ENCODE peak calls at places on chromosomes 1 and 21, in four cellular contexts. V is Peyer's patch, K is osteoblast, H is hepatocyte. Q is an unnamed sample. For H3K9me3 and H3K4me1, the result is how much of the 10 kb centered on the place peaks cover.

GRCh38 chr1:206558794-206559660 is 51.7 kb downstream of the RASSF5 start:
- DNase-seq in K (no peak), H (no peak), V (no peak), Q (no peak)

GRCh38 chr1:27603320-27603961 is 503 bp downstream of the AHDC1 start:
- DNase-seq in K (peak), H (peak), V (peak), Q (no peak)

GRCh38 chr1:12513176-12513575 is 104.8 kb downstream of the DHRS3 start:
- DNase-seq in K (no peak), H (no peak), V (no peak), Q (no peak)

GRCh38 chr1:191025896-191026642 is 548.4 kb upstream of the BRINP3 start:
- DNase-seq in K (no peak), H (no peak), V (no peak), Q (no peak)

GRCh38 chr1:52693843-52694242 is 4.3 kb downstream of the COA7 start:
- DNase-seq in H (no peak), K (no peak), V (no peak), Q (no peak)

GRCh38 chr1:224734261-224734935 is 118.3 kb downstream of the CNIH3 start:
- DNase-seq in K (no peak), V (no peak), H (no peak), Q (no peak)

GRCh38 chr1:47849611-47850261 is 147.4 kb downstream of the TRABD2B start:
- DNase-seq in V (peak), K (no peak), H (no peak), Q (no peak)

GRCh38 chr1:201774224-201774982 is 54.6 kb upstream of the IPO9 start:
- DNase-seq in H (no peak), K (no peak), V (no peak), Q (no peak)

GRCh38 chr1:15625224-15625917 is 8.1 kb downstream of the DDI2 start:
- DNase-seq in V (no peak), H (no peak), K (no peak), Q (no peak)

DNA sequence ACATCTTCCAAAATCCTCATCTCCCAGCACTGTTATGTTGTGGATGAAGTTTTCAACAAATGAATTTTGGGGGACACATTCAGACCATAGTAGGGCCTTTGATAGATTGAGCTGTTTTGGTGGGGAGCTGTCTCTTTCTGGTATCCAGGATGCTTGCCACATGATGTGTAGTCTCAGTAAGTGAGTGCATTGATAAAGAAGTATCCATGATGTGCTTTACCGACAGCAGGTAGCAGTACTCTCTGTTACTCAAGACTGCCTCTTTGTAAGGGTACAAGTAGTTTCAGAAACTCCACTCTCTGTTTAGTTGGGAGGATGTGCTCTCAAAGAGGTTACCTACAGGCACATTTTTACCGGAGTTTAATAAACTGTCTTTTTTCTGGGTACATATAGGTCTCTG is 26.5 kb downstream of the DYRK1A start:
- DNase-seq in V (no peak), K (no peak), H (no peak), Q (no peak)
- H3K9me3 ChIP-seq in V (under half), K (under half), H (under half), Q (under half)

GRCh38 chr1:159647616-159648015 is 60.0 kb downstream of the APCS start:
- DNase-seq in K (no peak), H (no peak), V (no peak), Q (no peak)

GRCh38 chr1:159652506-159652905 is 61.9 kb downstream of the CRP start:
- DNase-seq in K (no peak), H (no peak), V (no peak), Q (no peak)

DNA sequence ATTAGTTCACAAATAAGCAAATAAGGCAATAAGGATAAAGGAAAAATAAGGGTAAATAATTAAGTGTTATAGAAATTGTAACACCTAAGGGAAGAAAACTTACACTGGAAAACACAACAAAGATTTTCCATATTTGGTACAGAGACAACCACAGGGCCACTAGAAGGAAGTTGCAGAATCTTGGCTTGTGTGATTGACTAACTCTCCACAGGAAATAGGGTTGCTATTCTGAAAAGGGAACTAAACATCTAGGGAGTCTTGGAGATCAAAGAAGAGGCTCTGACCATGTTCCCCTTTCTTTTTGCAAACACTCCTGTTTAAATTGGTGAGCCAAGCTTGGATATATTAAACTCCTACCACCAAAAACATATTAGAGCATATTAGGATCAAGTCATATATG is 59.1 kb downstream of the APCS start:
- DNase-seq in H (no peak), V (no peak), K (no peak), Q (no peak)
- H3K4me1 ChIP-seq in H (under half), V (under half), K (under half), Q (under half)

GRCh38 chr21:21401444-21401843 is 403.2 kb downstream of the NCAM2 start:
- DNase-seq in H (no peak), V (no peak), K (no peak), Q (no peak)
- H3K9me3 ChIP-seq in H (under half), V (under half), K (under half), Q (under half)

DNA sequence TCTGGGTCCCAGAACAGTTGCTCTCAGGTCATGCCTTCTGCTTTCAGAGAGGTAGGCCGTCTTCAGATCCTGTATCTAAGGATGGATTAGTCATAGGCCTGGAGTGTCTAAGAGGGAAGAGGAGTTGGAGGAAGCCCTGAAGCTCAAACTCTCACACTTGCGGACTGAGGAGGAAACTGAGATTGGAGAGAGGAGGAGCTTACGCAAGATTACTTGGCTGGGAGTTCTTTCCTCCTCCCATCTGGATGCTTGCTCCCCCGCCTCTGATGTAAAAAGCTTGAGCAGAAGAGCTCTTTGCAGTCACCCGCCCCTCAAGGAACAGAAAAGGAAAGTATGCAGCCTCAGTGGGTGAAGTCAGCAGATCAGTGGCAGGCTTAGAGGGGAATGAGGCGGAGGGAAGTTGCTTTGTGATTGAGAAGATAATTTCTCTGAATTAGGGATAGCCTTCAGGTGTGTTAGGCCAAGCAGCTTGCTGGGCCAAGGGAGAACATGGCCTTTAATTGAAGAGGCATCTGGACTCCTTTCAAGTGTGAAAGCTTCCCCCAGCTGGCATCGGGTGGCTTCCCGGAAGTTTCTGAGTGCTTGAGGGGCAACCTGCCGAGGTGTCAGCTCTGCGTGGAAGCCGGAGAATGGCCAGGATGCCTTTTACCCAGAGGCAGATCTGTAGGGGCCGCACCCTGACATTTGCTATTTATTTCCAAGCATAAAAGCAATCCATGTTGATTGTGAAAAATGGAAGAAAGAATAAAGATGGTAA is 6.6 kb downstream of the ADORA1 start:
- DNase-seq in K (peak), V (peak), H (peak), Q (no peak)
- H3K4me1 ChIP-seq in K (under half), V (under half), H (under half), Q (under half)

GRCh38 chr1:88327391-88328267 is 356.4 kb upstream of the PKN2 start:
- DNase-seq in V (peak), H (peak), K (peak), Q (no peak)
- H3K9me3 ChIP-seq in V (under half), H (under half), K (under half), Q (under half)

GRCh38 chr1:23562138-23562819 is 3.0 kb upstream of the ID3 start:
- DNase-seq in V (peak), H (peak), K (peak), Q (no peak)

GRCh38 chr1:23561813-23562100 is 2.5 kb upstream of the ID3 start:
- DNase-seq in H (no peak), K (no peak), V (no peak), Q (no peak)

GRCh38 chr1:23563755-23564374 is 4.6 kb upstream of the ID3 start:
- DNase-seq in V (no peak), K (no peak), H (no peak), Q (no peak)

GRCh38 chr1:23561076-23561812 is 1.9 kb upstream of the ID3 start:
- DNase-seq in K (no peak), V (no peak), H (no peak), Q (no peak)

DNA sequence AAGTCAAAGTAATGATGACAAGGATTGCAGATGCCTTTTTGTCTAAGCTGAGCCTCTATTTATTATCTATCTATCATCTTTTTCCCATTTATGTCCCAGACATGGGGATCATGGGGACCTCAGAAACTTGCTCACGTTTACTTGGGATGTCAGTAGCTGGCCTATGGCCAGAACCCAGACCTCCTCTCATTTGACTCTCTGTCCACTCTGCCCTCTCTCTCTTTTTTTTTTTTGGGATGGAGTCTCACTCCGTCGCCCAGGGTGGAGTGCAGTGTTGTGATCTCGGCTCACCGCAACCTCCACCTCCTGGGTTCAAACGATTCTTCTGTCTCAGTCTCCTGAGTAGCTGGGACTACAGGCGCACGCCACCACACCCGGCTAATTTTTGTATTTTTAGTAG is 3.7 kb upstream of the ID3 start:
- DNase-seq in K (no peak), H (no peak), V (no peak), Q (no peak)
- H3K4me1 ChIP-seq in K (under half), H (under half), V (half or more), Q (under half)

DNA sequence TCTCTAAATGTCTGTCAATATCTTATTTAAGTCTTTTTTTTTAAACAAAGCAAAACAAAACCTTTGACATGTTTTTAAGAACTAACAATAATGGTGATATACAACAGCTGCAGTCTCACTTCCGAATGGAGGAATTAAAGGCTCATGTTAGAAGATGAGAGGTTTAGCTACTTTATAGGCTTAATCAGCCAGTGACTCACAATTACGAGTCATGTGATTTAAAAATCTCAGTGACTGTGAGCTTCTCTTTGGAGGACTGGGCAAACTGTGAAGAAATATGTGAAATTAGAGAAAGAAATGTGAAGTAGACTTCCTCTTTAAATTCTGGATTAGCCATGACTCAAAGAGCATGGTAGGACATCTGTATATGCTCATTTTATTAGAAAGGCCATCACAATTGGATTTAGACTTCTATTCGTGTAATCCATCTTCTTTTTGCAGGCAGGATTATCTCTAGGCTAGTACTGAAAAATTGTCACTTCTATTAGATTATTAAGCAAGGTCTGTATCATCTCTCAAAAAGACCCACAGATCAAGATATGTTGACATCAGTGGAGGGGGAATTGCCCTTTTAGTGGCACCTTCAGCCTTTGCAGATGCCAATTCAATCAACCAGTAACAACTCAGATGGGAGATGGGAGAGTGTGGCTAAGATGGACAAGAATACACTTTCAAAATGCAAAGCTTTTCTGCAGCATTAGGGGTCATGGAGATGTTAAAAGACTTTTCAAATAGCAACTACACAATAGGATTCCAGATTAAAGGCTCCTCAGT is 28.6 kb downstream of the KCNA3 start:
- DNase-seq in K (no peak), V (no peak), H (no peak), Q (no peak)
- H3K9me3 ChIP-seq in K (under half), V (under half), H (under half), Q (under half)

DNA sequence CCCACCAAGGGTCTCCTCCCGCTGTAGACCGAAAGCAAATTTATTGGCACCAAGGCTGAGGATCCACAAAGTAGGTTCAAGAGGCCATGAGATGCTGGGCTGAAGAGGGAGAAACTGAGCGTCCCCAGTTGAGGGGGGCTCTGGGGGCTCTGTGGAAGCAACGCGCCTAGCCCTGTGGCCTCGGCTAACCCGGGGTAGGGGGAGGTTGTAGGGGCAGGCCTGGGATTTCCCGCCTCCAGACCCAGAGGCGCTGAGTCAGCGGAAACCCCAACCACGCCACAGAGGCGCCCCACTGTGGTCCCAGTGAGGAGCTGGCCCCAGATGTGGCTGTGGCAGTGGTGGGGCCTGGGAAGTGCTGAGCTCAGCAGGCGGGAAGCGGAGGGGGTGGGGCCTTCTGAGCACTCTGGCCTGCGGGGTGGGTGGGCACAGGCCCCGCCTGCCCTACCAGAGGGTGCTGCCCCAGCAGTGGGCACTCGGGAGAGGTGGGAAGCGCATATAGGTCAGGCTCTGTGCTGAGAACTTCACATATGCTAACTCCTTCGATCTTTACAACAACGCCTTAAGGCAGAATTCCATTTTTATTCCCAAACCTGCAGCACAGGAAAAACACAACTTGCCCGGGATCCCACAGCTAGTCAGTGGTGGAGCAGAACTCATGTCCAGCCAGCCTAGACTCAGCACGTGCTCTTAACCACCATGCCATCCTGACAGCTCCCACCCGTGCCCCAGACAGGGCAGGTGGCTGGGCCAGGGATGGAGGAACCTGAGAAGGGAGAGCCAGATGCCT is 1.5 kb upstream of the COL16A1 start:
- DNase-seq in V (peak), K (peak), H (peak), Q (no peak)
- H3K4me1 ChIP-seq in V (under half), K (half or more), H (under half), Q (under half)

GRCh38 chr1:208564466-208564865 is 320.3 kb upstream of the PLXNA2 start:
- DNase-seq in K (no peak), V (no peak), H (no peak), Q (no peak)
- H3K9me3 ChIP-seq in K (under half), V (under half), H (under half), Q (under half)